ENCODE peak calls at places on chromosomes 16 and 17, in six cellular contexts. F is colonic mucosa, I is A549, O is body of pancreas, R is GM23338, T is upper lobe of right lung. A is an unnamed sample.

GRCh38 chr16:75288596-75289120 is 37.2 kb upstream of the BCAR1 start:
- DNase-seq in R (no peak), T (no peak), I (no peak), O (no peak), F (no peak), A (no peak)

GRCh38 chr16:88926374-88926990 is 50.5 kb downstream of the CBFA2T3 start:
- DNase-seq in T (no peak), F (no peak), I (no peak), O (no peak), R (no peak), A (no peak)

GRCh38 chr16:78599271-78599670 is 499.8 kb downstream of the WWOX start:
- DNase-seq in T (no peak), I (no peak), F (no peak), R (no peak), O (no peak), A (no peak)

GRCh38 chr17:77371888-77372443 is 231.2 kb downstream of the SEC14L1 start:
- DNase-seq in F (no peak), O (no peak), I (no peak), T (peak; percentile 62), R (no peak), A (no peak)

GRCh38 chr16:22123146-22123545 is 30.8 kb downstream of the VWA3A start:
- DNase-seq in R (peak; percentile 53), T (no peak), I (peak; percentile 21), F (no peak), O (no peak), A (no peak)

GRCh38 chr17:34990921-34991365 is 10.6 kb downstream of the LIG3 start:
- DNase-seq in T (no peak), O (peak; percentile 82), I (no peak), R (no peak), F (no peak), A (no peak)

GRCh38 chr16:60337671-60338070 is 1603.6 kb upstream of the GOT2 start:
- DNase-seq in F (no peak), R (no peak), I (no peak), O (no peak), T (no peak), A (no peak)

GRCh38 chr17:2736956-2737355 is 12.5 kb downstream of the CCDC92B start:
- DNase-seq in T (no peak), O (no peak), I (no peak), R (no peak), F (no peak), A (no peak)

GRCh38 chr16:31081428-31082351 is 7.1 kb downstream of the PRSS53 start:
- DNase-seq in R (no peak), F (no peak), I (no peak), T (no peak), O (no peak), A (no peak)

GRCh38 chr17:57892820-57893595 is 43.2 kb upstream of the MRPS23 start:
- DNase-seq in I (peak; percentile 90), T (peak; percentile 91), R (peak; percentile 58), O (peak; percentile 94), F (peak; percentile 80), A (peak; percentile 99)

GRCh38 chr17:69551212-69552010 is 136.9 kb downstream of the MAP2K6 start:
- DNase-seq in O (no peak), R (no peak), T (no peak), F (no peak), I (no peak), A (no peak)

GRCh38 chr16:2388875-2389433 is 40.3 kb upstream of the CCNF start:
- DNase-seq in I (no peak), R (no peak), T (no peak), F (peak; percentile 17), O (peak; percentile 95), A (no peak)

GRCh38 chr16:339680-340079 is 12.8 kb downstream of the AXIN1 start:
- DNase-seq in O (no peak), I (no peak), R (no peak), F (no peak), T (no peak), A (no peak)

GRCh38 chr16:89574681-89575246 is 794 bp upstream of the CPNE7 start:
- DNase-seq in F (peak; percentile 57), O (peak; percentile 51), T (peak; percentile 79), I (peak; percentile 92), R (peak; percentile 92), A (no peak)

GRCh38 chr17:32929288-32929574 is 1.3 kb downstream of the TMEM98 start:
- DNase-seq in I (no peak), O (no peak), T (no peak), F (no peak), R (peak; percentile 72), A (no peak)

GRCh38 chr17:74957935-74958549 is 14.5 kb downstream of the HID1 start:
- DNase-seq in I (peak; percentile 91), F (peak; percentile 81), R (peak; percentile 87), O (peak; percentile 80), T (peak; percentile 86), A (no peak)

GRCh38 chr16:27238016-27238587 is 30.5 kb downstream of the NSMCE1 start:
- DNase-seq in F (peak; percentile 83), O (no peak), R (no peak), I (no peak), T (peak; percentile 74), A (peak; percentile 72)

GRCh38 chr16:5330058-5330457 is 232.5 kb upstream of the EEF2KMT start:
- DNase-seq in R (no peak), I (no peak), O (no peak), T (no peak), F (no peak), A (no peak)

GRCh38 chr17:81063488-81064093 is 28.6 kb downstream of the BAIAP2 start:
- DNase-seq in I (no peak), T (no peak), F (no peak), O (no peak), R (no peak), A (no peak)

GRCh38 chr16:588639-588888 is 1.3 kb upstream of the RAB40C start:
- DNase-seq in I (no peak), F (no peak), R (peak; percentile 78), O (peak; percentile 62), T (peak; percentile 82), A (peak; percentile 85)

GRCh38 chr17:17297217-17297616 is 6.0 kb upstream of the NT5M start:
- DNase-seq in R (no peak), T (no peak), F (no peak), I (no peak), O (no peak), A (no peak)

GRCh38 chr16:69399361-69399760 is 13.6 kb upstream of the TERF2 start:
- DNase-seq in I (no peak), F (no peak), R (no peak), T (no peak), O (no peak), A (no peak)

GRCh38 chr17:72121164-72122001 is 563 bp downstream of the SOX9 start:
- DNase-seq in R (peak; percentile 66), T (peak; percentile 79), F (peak; percentile 58), O (peak; percentile 65), I (peak; percentile 60), A (no peak)

GRCh38 chr17:44086364-44087311 is 16.1 kb downstream of the G6PC3 start:
- DNase-seq in O (peak; percentile 28), T (no peak), F (no peak), I (peak; percentile 96), R (peak; percentile 52), A (no peak)

GRCh38 chr16:4637501-4638166 is 13.0 kb downstream of the MGRN1 start:
- DNase-seq in I (no peak), R (no peak), F (no peak), O (no peak), T (no peak), A (no peak)

GRCh38 chr16:17205279-17206139 is 265.3 kb downstream of the XYLT1 start:
- DNase-seq in R (peak; percentile 74), O (peak; percentile 57), I (no peak), T (no peak), F (no peak), A (no peak)

GRCh38 chr17:65314212-65314611 is 177.0 kb downstream of the RGS9 start:
- DNase-seq in F (no peak), O (no peak), I (no peak), R (no peak), T (no peak), A (no peak)

GRCh38 chr16:13919330-13919682 is 648 bp upstream of the ERCC4 start:
- DNase-seq in O (peak; percentile 39), I (peak; percentile 40), T (no peak), R (peak; percentile 47), F (peak; percentile 23), A (no peak)

GRCh38 chr16:57045694-57046381 is 46.5 kb upstream of the CPNE2 start:
- DNase-seq in F (peak; percentile 63), R (peak; percentile 84), T (no peak), I (peak; percentile 56), O (peak; percentile 63), A (no peak)

GRCh38 chr17:72090108-72090507 is 30.7 kb upstream of the SOX9 start:
- DNase-seq in I (no peak), F (no peak), R (no peak), T (no peak), O (no peak), A (peak; percentile 26)

GRCh38 chr17:2613089-2613808 is 19.8 kb downstream of the PAFAH1B1 start:
- DNase-seq in O (no peak), I (no peak), R (no peak), F (no peak), T (no peak), A (no peak)

DNA sequence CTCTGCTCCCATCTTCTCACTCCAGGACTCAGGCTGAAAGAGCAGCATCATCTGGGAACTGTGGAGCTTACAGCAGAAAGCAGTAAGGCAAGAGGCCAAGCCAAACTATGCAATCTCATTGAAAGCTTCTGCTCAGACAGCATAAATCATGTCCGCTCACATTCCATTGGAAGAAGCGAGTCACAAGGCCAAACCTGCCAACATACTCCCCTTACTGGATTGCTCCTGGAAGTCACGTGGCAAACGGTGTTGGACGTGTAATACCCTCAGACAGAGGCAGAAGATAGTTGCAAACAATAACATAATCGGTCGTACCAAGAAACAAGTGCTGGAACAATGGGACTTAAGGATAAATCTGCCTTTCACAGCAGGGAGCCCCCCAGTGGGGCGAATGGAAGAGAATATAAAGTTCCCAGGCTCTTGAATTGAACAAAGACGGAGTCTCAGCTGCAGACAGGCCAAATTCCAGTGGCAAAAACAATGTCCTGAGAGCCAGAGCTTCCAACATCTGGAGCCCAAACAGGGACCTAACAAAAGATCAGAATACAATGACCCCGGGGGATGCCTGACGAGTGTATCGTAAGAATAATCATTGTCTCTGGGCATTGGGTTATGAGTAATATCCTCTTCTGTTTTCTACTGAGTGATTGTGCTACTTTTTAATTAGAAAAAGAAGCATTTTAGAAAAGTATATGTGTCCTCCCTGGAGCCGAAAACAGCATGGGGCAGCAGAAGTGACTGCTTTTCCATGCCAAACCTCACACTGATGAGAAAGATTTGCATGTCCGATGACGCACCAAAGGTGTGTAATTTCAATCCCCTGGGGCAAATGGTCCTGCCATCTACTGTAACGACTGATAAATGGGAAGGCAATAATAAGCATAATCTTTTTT is 68.4 kb downstream of the CMC2 start:
- DNase-seq in T (no peak), R (peak; percentile 70), O (peak; percentile 30), F (no peak), I (no peak), A (peak; percentile 80)
- TF ChIP-seq CTCF in T (no peak), R (no peak), O (no peak), F (no peak), I (no peak), A (no peak)

GRCh38 chr17:29588017-29588557 is 1.4 kb downstream of the GIT1 start:
- DNase-seq in R (no peak), F (no peak), O (no peak), T (no peak), I (no peak), A (no peak)
- H3K4me3 ChIP-seq in R (peak overlapping the region; percentile 82), F (peak overlapping the region; percentile 88), O (no peak overlapping the region), T (peak overlapping the region; percentile 77), I (peak overlapping the region; percentile 82), A (peak overlapping the region; percentile 99)

GRCh38 chr17:38463451-38463858 is 35.2 kb downstream of the ARHGAP23 start:
- DNase-seq in T (no peak), R (no peak), O (no peak), F (no peak), I (no peak), A (peak; percentile 86)
- H3K27ac ChIP-seq in T (peak overlapping the region; percentile 87), R (no peak overlapping the region), O (no peak overlapping the region), F (no peak overlapping the region), I (peak overlapping the region; percentile 88), A (peak overlapping the region; percentile 100)

GRCh38 chr16:58734459-58734787 is 307 bp upstream of the GOT2 start:
- DNase-seq in I (no peak), R (no peak), T (no peak), F (no peak), O (no peak), A (no peak)
- TF ChIP-seq CTCF in I (peak; percentile 33), R (no peak), T (no peak), F (no peak), O (no peak), A (no peak)

A was measured in coronary artery.